ENCODE peak calls at places on chromosomes 2 and 18, in eight cellular contexts. J is fibroblast of lung, O is psoas muscle, C is body of pancreas, X is left lung, R is A673, S is IMR-90, L is NT2/D1. E is an unnamed sample.

GRCh38 chr18:57523171-57523956 is 63.1 kb downstream of the FECH start:
- DNase-seq in O (no peak), J (no peak), S (no peak), L (no peak), X (peak; percentile 40), R (no peak), C (no peak), E (no peak)

GRCh38 chr2:202609381-202610145 is 25.2 kb upstream of the FAM117B start:
- DNase-seq in C (no peak), S (no peak), R (no peak), J (no peak), X (no peak), O (no peak), L (no peak), E (no peak)

GRCh38 chr2:102761763-102762162 is at the start of gene TMEM182:
- DNase-seq in L (no peak), R (no peak), J (no peak), S (no peak), X (no peak), O (peak; percentile 74), C (peak; percentile 15), E (no peak)

GRCh38 chr18:32425466-32425865 is 45.2 kb downstream of the GAREM1 start:
- DNase-seq in X (no peak), O (no peak), S (peak; percentile 60), C (no peak), L (no peak), J (peak; percentile 88), R (peak; percentile 7), E (no peak)

GRCh38 chr2:190466819-190467444 is 58.8 kb downstream of the MFSD6 start:
- DNase-seq in J (peak; percentile 26), C (no peak), R (peak; percentile 25), O (no peak), L (no peak), X (no peak), S (peak; percentile 25), E (no peak)

GRCh38 chr2:205776139-205776538 is 93.8 kb downstream of the NRP2 start:
- DNase-seq in S (no peak), C (peak; percentile 81), X (peak; percentile 45), L (peak; percentile 57), R (peak; percentile 55), O (peak; percentile 26), J (no peak), E (peak; percentile 77)

GRCh38 chr18:45686892-45687611 is 36.9 kb upstream of the SLC14A1 start:
- DNase-seq in O (no peak), X (no peak), C (no peak), L (no peak), R (no peak), J (no peak), S (no peak), E (no peak)

GRCh38 chr2:191626497-191627151 is 51.3 kb upstream of the NABP1 start:
- DNase-seq in R (peak; percentile 25), X (no peak), L (no peak), J (peak; percentile 87), O (no peak), C (no peak), S (peak; percentile 85), E (no peak)

GRCh38 chr2:24538720-24539119 is 47.7 kb downstream of the NCOA1 start:
- DNase-seq in X (no peak), C (no peak), J (no peak), R (no peak), O (no peak), S (no peak), L (no peak), E (no peak)

GRCh38 chr2:39499336-39499735 is 62.3 kb upstream of the MAP4K3 start:
- DNase-seq in J (no peak), L (no peak), X (no peak), O (no peak), C (peak; percentile 36), R (no peak), S (no peak), E (no peak)

GRCh38 chr2:136162438-136162837 is 44.5 kb upstream of the CXCR4 start:
- DNase-seq in S (no peak), C (no peak), R (peak; percentile 11), J (no peak), L (no peak), X (no peak), O (no peak), E (no peak)

GRCh38 chr2:217849154-217849553 is 153.6 kb downstream of the TNS1 start:
- DNase-seq in S (no peak), X (no peak), O (no peak), J (no peak), L (no peak), C (no peak), R (no peak), E (no peak)

GRCh38 chr18:9742588-9743131 is 34.6 kb downstream of the RAB31 start:
- DNase-seq in J (peak; percentile 79), C (no peak), L (no peak), O (no peak), R (no peak), S (peak; percentile 36), X (no peak), E (no peak)

GRCh38 chr2:19819097-19820065 is 82.4 kb downstream of the TTC32 start:
- DNase-seq in J (peak; percentile 94), X (no peak), S (peak; percentile 85), R (no peak), O (no peak), C (no peak), L (no peak), E (no peak)

GRCh38 chr2:19818543-19818942 is 83.2 kb downstream of the TTC32 start:
- DNase-seq in S (no peak), L (no peak), C (no peak), O (no peak), R (no peak), X (no peak), J (peak; percentile 63), E (no peak)

GRCh38 chr2:19826874-19827273 is 74.9 kb downstream of the TTC32 start:
- DNase-seq in L (no peak), S (no peak), C (no peak), R (no peak), O (no peak), X (no peak), J (no peak), E (no peak)

GRCh38 chr2:19818039-19818438 is 83.7 kb downstream of the TTC32 start:
- DNase-seq in C (no peak), O (no peak), X (no peak), R (no peak), L (no peak), J (no peak), S (peak; percentile 23), E (no peak)

DNA sequence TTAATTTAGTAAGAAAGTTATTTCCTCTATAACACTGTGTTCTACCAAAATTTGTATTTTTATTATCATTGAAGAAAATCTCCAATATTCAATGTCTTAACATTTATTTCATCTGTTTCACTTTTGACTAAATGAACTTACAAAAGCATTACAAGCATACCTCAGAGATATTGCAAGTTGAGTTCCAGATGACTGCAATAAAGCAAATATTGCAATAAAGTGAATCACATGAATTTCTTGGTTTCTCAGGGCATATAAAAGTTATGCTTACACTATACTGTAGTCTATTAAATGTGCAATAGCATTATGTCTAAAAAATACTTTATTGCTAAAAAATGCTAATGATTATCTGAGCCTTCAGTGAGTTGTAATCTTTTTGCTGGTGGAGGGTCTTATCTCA is 78.3 kb downstream of the TTC32 start:
- DNase-seq in C (no peak), J (no peak), L (no peak), S (peak; percentile 31), R (no peak), X (no peak), O (no peak), E (no peak)
- H3K4me1 ChIP-seq in C (no peaks in the 10 kb centered on the region), J (peaks cover 8% of the 10 kb centered on the region), L (no peaks in the 10 kb centered on the region), S (peaks cover 11% of the 10 kb centered on the region), R (no peaks in the 10 kb centered on the region), X (no peaks in the 10 kb centered on the region), O (no peaks in the 10 kb centered on the region), E (peaks cover 6% of the 10 kb centered on the region)

GRCh38 chr2:224871813-224872212 is 155.6 kb upstream of the CCDC195 start:
- DNase-seq in C (no peak), J (no peak), O (no peak), R (no peak), S (no peak), L (no peak), X (no peak), E (no peak)
- H3K36me3 ChIP-seq in C (no peaks in the 10 kb centered on the region), J (peaks cover 5% of the 10 kb centered on the region), O (no peaks in the 10 kb centered on the region), R (no peaks in the 10 kb centered on the region), S (peaks cover 3% of the 10 kb centered on the region), L (no peaks in the 10 kb centered on the region), X (no peaks in the 10 kb centered on the region), E (no peaks in the 10 kb centered on the region)

GRCh38 chr2:230864605-230865323 is at the start of gene ITM2C:
- DNase-seq in O (peak; percentile 64), X (peak; percentile 59), S (peak; percentile 62), R (peak; percentile 84), C (peak; percentile 72), L (no peak), J (peak; percentile 53), E (peak; percentile 75)

GRCh38 chr2:230868151-230868946 is 3.6 kb downstream of the ITM2C start:
- DNase-seq in R (peak; percentile 93), L (no peak), X (no peak), C (no peak), S (no peak), O (no peak), J (no peak), E (peak; percentile 9)

GRCh38 chr2:230865324-230865765 is 603 bp downstream of the ITM2C start:
- DNase-seq in O (no peak), L (no peak), R (peak; percentile 57), J (no peak), X (no peak), C (no peak), S (no peak), E (no peak)

GRCh38 chr2:230865766-230866703 is 1.3 kb downstream of the ITM2C start:
- DNase-seq in R (peak; percentile 65), C (peak; percentile 39), L (no peak), X (no peak), S (no peak), J (peak; percentile 24), O (no peak), E (peak; percentile 46)

DNA sequence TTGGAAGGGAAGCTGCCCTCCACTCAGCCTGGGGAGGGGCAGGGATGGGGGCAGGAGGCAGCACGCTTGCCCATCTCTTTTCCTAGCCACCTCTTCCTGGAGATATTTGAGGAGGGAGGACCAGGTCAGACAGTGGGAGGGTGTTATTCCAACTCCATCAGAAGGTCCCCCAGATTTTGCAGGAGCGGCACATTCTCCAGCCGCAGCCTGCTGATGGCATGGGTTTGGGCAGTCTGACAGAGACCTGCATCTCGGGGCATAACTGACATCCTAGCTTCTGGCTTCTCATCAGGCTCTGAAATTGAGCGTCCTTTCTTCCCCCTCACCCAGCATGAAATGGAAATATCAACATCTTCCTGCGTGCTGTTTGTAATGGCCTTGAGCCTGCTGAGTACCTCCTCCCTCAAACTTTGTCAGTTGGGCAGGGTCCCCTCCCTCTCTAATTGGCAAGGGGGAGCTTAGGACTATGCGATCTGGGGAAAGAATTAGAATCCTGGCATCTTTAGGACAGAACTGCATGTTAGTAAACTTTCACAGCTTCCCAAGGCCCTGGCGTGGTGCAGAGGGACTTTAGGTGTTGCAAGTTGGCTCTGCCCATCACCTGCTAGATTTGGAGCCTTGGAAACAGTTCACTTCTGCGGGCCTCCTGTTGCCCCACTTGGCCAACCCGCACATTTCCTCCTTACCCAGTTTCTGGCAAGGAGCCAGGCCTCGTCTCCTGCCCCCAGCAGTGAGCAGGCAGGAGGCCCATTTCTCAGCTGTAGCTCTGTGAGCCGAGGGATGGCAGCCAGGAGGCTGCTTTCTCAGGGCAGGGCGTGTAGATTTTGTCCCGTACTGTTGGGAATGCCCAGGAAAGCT is 2.2 kb downstream of the ITM2C start:
- DNase-seq in R (peak; percentile 94), J (peak; percentile 27), S (peak; percentile 20), L (no peak), O (no peak), X (no peak), C (peak; percentile 72), E (peak; percentile 58)
- H3K4me1 ChIP-seq in R (peaks cover 61% of the 10 kb centered on the region), J (peaks cover 3% of the 10 kb centered on the region), S (peaks cover 12% of the 10 kb centered on the region), L (peaks cover 42% of the 10 kb centered on the region), O (peaks cover 15% of the 10 kb centered on the region), X (no peaks in the 10 kb centered on the region), C (peaks cover 40% of the 10 kb centered on the region), E (peaks cover 21% of the 10 kb centered on the region)

GRCh38 chr2:99398303-99398702 is 61.1 kb downstream of the EIF5B start:
- DNase-seq in J (no peak), S (no peak), R (no peak), L (no peak), X (no peak), O (no peak), C (no peak), E (no peak)
- H3K36me3 ChIP-seq in J (peaks cover 8% of the 10 kb centered on the region), S (peaks cover 55% of the 10 kb centered on the region), R (peaks cover 95% of the 10 kb centered on the region), L (peaks cover 94% of the 10 kb centered on the region), X (no peaks in the 10 kb centered on the region), O (peaks cover 100% of the 10 kb centered on the region), C (peaks cover 47% of the 10 kb centered on the region), E (no peaks in the 10 kb centered on the region)